ENCODE peak calls at places on chromosomes 11 and 22, in eight cellular contexts. S is IMR-90, Y is stomach, B is left ventricle myocardium inferior, N is progenitor cell of endocrine pancreas, V is endothelial cell, Z is chondrocyte, A is brain microvascular endothelial cell. J is an unnamed sample.

GRCh38 chr11:8222820-8223512 is 40.7 kb downstream of the LMO1 start:
- DNase-seq in Y (no peak), Z (peak), B (no peak), N (no peak), A (no peak), S (no peak), V (no peak), J (no peak)

GRCh38 chr11:97202613-97203292 is 812.9 kb downstream of the JRKL start:
- DNase-seq in V (no peak), Z (no peak), A (no peak), Y (no peak), S (no peak), B (no peak), N (no peak), J (no peak)

GRCh38 chr11:76792505-76793264 is 9.5 kb downstream of the TSKU start:
- DNase-seq in B (no peak), S (no peak), V (no peak), N (no peak), Z (no peak), Y (peak), A (no peak), J (no peak)

GRCh38 chr11:36363361-36364272 is 67.5 kb downstream of the PRR5L start:
- DNase-seq in Z (no peak), N (no peak), S (no peak), B (no peak), V (peak), Y (no peak), A (no peak), J (no peak)

GRCh38 chr11:133011604-133012003 is 520.7 kb downstream of the OPCML start:
- DNase-seq in A (no peak), Z (no peak), B (no peak), Y (no peak), N (no peak), S (no peak), V (no peak), J (no peak)

GRCh38 chr22:38704568-38705234 is 1.0 kb upstream of the GTPBP1 start:
- DNase-seq in N (no peak), Z (no peak), S (no peak), B (no peak), V (no peak), Y (no peak), A (no peak), J (no peak)

GRCh38 chr22:22938672-22939536 is 51.3 kb downstream of the IGLL5 start:
- DNase-seq in B (peak), Z (no peak), V (no peak), A (no peak), Y (no peak), S (no peak), N (no peak), J (no peak)

GRCh38 chr11:74702383-74703007 is 28.7 kb downstream of the CHRDL2 start:
- DNase-seq in Z (no peak), A (peak), Y (peak), N (peak), B (peak), S (peak), V (peak), J (no peak)

GRCh38 chr22:28600546-28601143 is 79.0 kb downstream of the TTC28 start:
- DNase-seq in Y (no peak), V (no peak), Z (no peak), S (peak), A (peak), B (no peak), N (no peak), J (no peak)

GRCh38 chr22:49847751-49848689 is 5.6 kb upstream of the ZBED4 start:
- DNase-seq in N (no peak), V (no peak), B (peak), A (no peak), Z (no peak), S (no peak), Y (no peak), J (no peak)

GRCh38 chr22:49966041-49966715 is 5.6 kb downstream of the PIM3 start:
- DNase-seq in Y (peak), A (no peak), B (no peak), S (no peak), Z (peak), N (no peak), V (peak), J (no peak)

GRCh38 chr11:126059238-126059761 is 3.4 kb downstream of the CDON start:
- DNase-seq in N (no peak), B (no peak), Z (no peak), V (no peak), Y (no peak), S (no peak), A (no peak), J (no peak)

GRCh38 chr11:23897453-23898289 is 599.2 kb upstream of the LUZP2 start:
- DNase-seq in S (peak), V (no peak), N (no peak), A (peak), Y (no peak), B (no peak), Z (no peak), J (no peak)

GRCh38 chr11:46675949-46676348 is 24.5 kb downstream of the ARHGAP1 start:
- DNase-seq in Y (no peak), S (no peak), V (no peak), Z (peak), A (no peak), N (no peak), B (no peak), J (no peak)

GRCh38 chr11:46673713-46674462 is 26.5 kb downstream of the ARHGAP1 start:
- DNase-seq in Z (peak), Y (no peak), S (no peak), A (no peak), B (no peak), V (no peak), N (no peak), J (no peak)

GRCh38 chr11:46674463-46675287 is 25.7 kb downstream of the ARHGAP1 start:
- DNase-seq in N (no peak), V (peak), A (no peak), S (peak), Z (peak), B (peak), Y (no peak), J (no peak)

GRCh38 chr11:46676436-46677158 is 23.8 kb downstream of the ARHGAP1 start:
- DNase-seq in S (no peak), B (no peak), Z (peak), V (peak), N (no peak), A (no peak), Y (no peak), J (no peak)

DNA sequence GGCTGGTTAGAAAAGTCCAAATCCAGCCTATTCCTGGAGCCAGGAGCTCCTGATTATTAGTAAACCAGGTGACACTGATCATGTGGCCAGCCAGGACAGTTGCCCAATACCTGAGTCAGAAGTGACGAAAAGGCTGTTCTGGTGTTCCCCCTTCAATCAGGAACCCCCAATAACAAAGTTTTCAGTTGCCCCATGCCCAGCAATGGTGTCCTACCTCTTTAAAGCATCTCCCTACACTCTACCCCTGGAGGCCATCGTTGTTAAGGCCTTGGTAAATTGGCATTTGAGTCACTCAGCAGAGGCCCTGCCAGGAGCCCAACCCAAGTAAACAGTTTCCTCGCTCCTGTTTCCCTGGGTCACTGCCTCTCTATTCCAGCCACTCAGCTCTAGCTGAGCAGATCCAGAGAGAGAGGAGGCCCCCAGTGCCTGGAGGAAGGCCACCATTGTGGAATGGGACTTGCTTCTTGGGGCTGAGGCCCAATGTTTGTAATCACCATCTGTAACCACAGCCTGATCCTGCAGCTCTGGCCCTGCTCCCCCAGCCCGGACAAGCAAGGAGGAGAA is 25.0 kb downstream of the ARHGAP1 start:
- DNase-seq in Z (peak), A (no peak), N (no peak), S (peak), B (peak), V (no peak), Y (peak), J (no peak)
- TF ChIP-seq CTCF in Z (peak), A (peak), N (no peak), S (no peak), B (no peak), V (no peak), Y (no peak), J (no peak)

GRCh38 chr22:18985761-18986160 is 49.7 kb upstream of the PRODH start:
- DNase-seq in A (no peak), N (no peak), Y (no peak), S (no peak), B (no peak), V (no peak), Z (peak), J (no peak)
- TF ChIP-seq CTCF in A (no peak), N (no peak), Y (no peak), S (no peak), B (no peak), V (no peak), Z (no peak), J (no peak)

DNA sequence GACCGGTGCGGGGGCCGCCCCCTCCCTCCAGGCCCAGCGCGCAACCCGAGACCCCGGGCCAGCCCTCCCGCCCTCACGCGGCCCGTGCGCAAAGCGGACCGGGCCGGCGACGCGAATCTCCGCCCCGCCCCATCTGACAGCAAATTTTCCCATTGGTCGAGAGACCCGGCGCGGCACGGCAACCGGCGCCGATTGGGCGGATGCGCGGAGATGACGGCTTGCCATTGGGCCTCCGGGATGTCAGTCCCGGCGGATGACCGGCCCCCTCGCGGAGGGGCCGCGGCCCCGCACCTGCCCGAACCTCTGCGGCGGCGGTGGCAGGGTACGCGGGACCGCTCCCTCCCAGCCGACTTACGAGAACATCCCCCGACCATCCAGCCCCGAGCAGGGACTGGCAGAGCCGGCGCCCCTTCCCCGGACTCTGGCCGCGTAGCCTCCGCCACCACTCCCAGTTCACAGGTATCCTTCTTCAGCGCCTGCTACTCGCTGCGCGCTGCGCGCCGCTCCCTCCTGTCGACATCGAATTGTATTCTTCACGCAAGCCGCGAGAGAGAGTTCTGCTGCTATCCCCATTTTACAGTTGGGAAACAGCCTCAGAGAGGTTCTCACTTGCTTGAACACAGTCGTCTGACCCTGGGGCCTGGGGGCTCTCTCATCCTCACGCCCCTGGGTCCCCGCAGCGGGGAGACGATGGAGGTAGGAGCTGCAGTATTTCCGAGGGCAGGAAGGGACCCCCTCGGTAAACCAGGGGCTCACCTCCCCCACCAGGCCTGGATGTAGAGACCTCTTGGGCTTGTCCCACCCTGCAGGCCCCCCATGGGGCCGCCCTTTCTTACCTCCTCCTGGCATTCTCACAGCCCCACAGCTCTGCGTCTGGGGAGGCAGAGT is at the start of gene ARVCF:
- DNase-seq in Y (peak), A (peak), S (peak), V (peak), B (peak), N (peak), Z (no peak), J (peak)
- TF ChIP-seq CTCF in Y (no peak), A (no peak), S (peak), V (no peak), B (peak), N (peak), Z (peak), J (peak)

GRCh38 chr11:38411149-38411548 is 1813.1 kb upstream of the RAG2 start:
- DNase-seq in S (no peak), V (no peak), B (no peak), N (no peak), Y (no peak), A (no peak), Z (no peak), J (no peak)
- TF ChIP-seq CTCF in S (no peak), V (no peak), B (no peak), N (peak), Y (no peak), A (peak), Z (peak), J (peak)

DNA sequence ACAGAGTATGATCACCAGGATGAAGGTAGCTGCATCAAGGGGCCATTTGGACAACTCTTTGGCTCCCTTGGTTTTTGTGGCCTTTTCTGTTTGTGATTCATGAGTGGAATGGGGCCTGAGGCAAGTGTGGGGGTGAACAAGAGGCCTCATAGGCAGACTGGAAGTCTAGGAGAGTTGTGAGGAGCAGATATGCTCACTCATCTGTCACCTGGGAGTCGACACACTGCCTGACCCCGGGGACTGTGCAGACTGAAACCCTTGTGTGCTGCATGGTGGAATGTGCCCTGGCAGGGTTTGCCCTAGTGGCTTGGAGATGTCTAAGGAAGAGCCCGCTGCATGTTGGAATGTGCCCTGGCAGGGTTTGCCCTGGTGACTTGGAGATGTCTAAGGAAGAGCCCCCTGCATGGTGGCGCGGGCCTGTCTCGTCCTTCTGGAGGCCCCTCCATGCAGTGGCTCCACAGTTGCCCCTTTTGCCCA is 60.0 kb downstream of the MED15 start:
- DNase-seq in A (no peak), B (peak), S (peak), Y (no peak), Z (peak), V (no peak), N (no peak), J (no peak)
- TF ChIP-seq CTCF in A (no peak), B (no peak), S (no peak), Y (no peak), Z (no peak), V (no peak), N (no peak), J (no peak)

DNA sequence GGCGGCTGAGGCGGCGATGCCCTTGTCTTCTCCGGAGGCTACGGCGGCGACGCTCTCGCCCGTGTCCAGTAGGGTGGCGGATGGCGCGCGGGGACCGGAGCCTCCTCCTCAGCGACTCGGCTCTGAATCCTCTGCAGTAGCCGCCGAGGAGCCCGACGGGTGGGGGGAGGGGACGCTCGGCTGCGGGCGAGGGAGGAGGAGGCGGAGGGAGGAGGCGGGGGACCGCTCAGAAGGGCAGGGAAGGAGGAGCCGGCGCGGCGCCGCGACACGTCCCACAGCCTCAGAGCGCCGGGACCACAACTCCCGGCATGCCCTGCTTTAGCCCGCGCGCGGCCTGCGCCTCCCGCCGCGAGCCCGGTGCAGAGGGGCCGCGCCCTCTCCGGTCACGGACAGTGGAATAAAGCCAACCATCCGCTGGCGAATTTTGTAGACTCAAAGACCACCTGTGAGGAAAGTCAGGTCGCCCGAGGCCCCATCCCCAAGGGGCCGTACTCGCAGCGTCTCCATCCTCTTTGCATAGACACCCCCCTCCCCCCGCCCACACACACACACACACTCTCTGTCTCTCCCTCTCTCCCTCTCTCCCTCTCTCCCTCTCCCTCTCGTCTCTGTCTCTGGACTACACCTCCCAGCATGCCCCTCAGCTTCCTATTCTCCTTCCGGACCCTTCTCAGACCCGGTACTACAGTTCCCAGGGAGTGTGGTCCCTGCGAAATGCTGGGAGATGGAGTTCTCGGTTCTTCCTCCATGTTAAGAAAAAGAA is at the start of gene FAM168A:
- DNase-seq in B (peak), N (peak), V (peak), S (peak), A (peak), Z (peak), Y (peak), J (peak)
- TF ChIP-seq CTCF in B (peak), N (peak), V (no peak), S (peak), A (peak), Z (peak), Y (no peak), J (peak)

GRCh38 chr11:819129-819931 is 616 bp downstream of the PNPLA2 start:
- DNase-seq in A (peak), B (peak), N (peak), S (peak), Z (no peak), V (peak), Y (peak), J (peak)
- TF ChIP-seq CTCF in A (peak), B (peak), N (peak), S (peak), Z (no peak), V (no peak), Y (no peak), J (peak)

DNA sequence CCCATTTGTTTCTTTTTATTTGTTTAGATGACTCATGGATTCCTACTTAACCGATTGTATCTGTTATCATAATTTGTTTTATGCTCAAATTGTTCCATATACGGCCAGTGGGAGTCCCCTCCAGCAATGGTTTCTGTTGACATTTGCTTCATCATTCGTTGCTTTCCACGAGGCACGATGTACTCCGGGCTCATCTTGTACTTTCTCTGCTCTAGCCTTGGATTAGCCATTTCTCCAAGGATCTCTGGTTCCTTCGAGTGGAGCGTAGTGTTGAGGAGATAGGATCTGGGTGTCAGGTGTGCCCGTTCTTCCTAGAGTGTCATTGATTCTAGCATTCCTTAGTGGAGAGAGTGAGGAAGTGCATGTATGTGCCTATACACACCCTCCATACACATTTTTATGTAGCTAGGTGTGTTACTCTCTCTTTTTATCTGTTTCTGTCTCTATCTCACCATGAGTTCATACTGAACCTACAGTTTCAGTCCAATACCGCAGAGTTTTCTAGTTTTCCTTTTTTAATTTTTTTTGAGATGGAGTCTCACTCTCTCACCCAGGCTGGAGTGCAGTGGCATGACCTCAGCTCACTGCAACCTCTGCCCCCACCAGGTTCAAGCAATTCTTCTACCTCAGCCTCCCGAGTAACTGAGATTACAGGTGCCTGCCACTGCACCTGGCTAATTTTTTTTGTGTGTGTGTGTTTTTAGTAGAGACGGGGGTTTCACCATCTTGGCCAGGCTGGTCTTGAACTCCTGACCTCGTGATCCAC is 31.4 kb downstream of the TECTA start:
- DNase-seq in Z (no peak), V (no peak), Y (no peak), A (no peak), B (no peak), N (no peak), S (no peak), J (no peak)
- TF ChIP-seq CTCF in Z (no peak), V (no peak), Y (no peak), A (no peak), B (no peak), N (no peak), S (no peak), J (peak)

GRCh38 chr11:130648601-130649000 is 200.2 kb downstream of the ADAMTS15 start:
- DNase-seq in N (no peak), V (no peak), Y (no peak), B (peak), A (no peak), Z (no peak), S (no peak), J (peak)
- TF ChIP-seq CTCF in N (no peak), V (no peak), Y (no peak), B (no peak), A (no peak), Z (no peak), S (no peak), J (no peak)